ENCODE peak calls at places on chromosomes 12 and 14, in five cellular contexts. One of them, this sample, is unnamed.

GRCh38 chr14:104895786-104896642 is 28.7 kb upstream of the PLD4 start:
- DNase-seq in pancreas: peak
- DNase-seq in IMR-90: no peak
- DNase-seq in HFFc6: no peak
- DNase-seq in choroid plexus epithelial cell: no peak
- DNase-seq in this sample: no peak

GRCh38 chr14:95025218-95025617 is 132.1 kb downstream of the DICER1 start:
- DNase-seq in choroid plexus epithelial cell: no peak
- DNase-seq in HFFc6: no peak
- DNase-seq in pancreas: no peak
- DNase-seq in IMR-90: no peak
- DNase-seq in this sample: no peak

GRCh38 chr12:132585177-132585576 is 25.2 kb downstream of the LRCOL1 start:
- DNase-seq in choroid plexus epithelial cell: no peak
- DNase-seq in HFFc6: no peak
- DNase-seq in pancreas: no peak
- DNase-seq in IMR-90: no peak
- DNase-seq in this sample: no peak

GRCh38 chr14:89600950-89601826 is 184.2 kb upstream of the FOXN3 start:
- DNase-seq in pancreas: no peak
- DNase-seq in IMR-90: no peak
- DNase-seq in choroid plexus epithelial cell: no peak
- DNase-seq in HFFc6: peak
- DNase-seq in this sample: no peak

GRCh38 chr12:2064078-2064507 is 11.3 kb downstream of the CACNA1C start:
- DNase-seq in HFFc6: no peak
- DNase-seq in pancreas: no peak
- DNase-seq in IMR-90: peak
- DNase-seq in choroid plexus epithelial cell: peak
- DNase-seq in this sample: peak

GRCh38 chr14:31219169-31219568 is 11.6 kb upstream of the HECTD1 start:
- DNase-seq in HFFc6: no peak
- DNase-seq in IMR-90: peak
- DNase-seq in choroid plexus epithelial cell: no peak
- DNase-seq in pancreas: no peak
- DNase-seq in this sample: no peak

GRCh38 chr14:96304956-96305355 is 48.9 kb downstream of the BDKRB1 start:
- DNase-seq in choroid plexus epithelial cell: no peak
- DNase-seq in pancreas: no peak
- DNase-seq in IMR-90: no peak
- DNase-seq in HFFc6: no peak
- DNase-seq in this sample: peak

GRCh38 chr12:121811434-121812319 is 7.9 kb downstream of the SETD1B start:
- DNase-seq in choroid plexus epithelial cell: peak
- DNase-seq in HFFc6: peak
- DNase-seq in pancreas: peak
- DNase-seq in IMR-90: peak
- DNase-seq in this sample: peak

GRCh38 chr12:106234513-106234912 is 13.3 kb downstream of the CKAP4 start:
- DNase-seq in choroid plexus epithelial cell: peak
- DNase-seq in IMR-90: peak
- DNase-seq in HFFc6: peak
- DNase-seq in pancreas: no peak
- DNase-seq in this sample: no peak

GRCh38 chr12:18895946-18896345 is 158.0 kb downstream of the CAPZA3 start:
- DNase-seq in pancreas: no peak
- DNase-seq in HFFc6: no peak
- DNase-seq in IMR-90: no peak
- DNase-seq in choroid plexus epithelial cell: no peak
- DNase-seq in this sample: no peak

GRCh38 chr12:26359576-26359975 is 164.2 kb downstream of the SSPN start:
- DNase-seq in choroid plexus epithelial cell: no peak
- DNase-seq in pancreas: no peak
- DNase-seq in HFFc6: no peak
- DNase-seq in IMR-90: no peak
- DNase-seq in this sample: no peak

GRCh38 chr12:64968989-64969819 is 144.8 kb downstream of the TBC1D30 start:
- DNase-seq in pancreas: no peak
- DNase-seq in IMR-90: no peak
- DNase-seq in choroid plexus epithelial cell: peak
- DNase-seq in HFFc6: peak
- DNase-seq in this sample: peak

GRCh38 chr12:109535863-109536250 is 37.4 kb downstream of the MMAB start:
- DNase-seq in HFFc6: no peak
- DNase-seq in choroid plexus epithelial cell: no peak
- DNase-seq in IMR-90: no peak
- DNase-seq in pancreas: no peak
- DNase-seq in this sample: no peak

GRCh38 chr12:126862500-126862899 is 1404.5 kb upstream of the TMEM132C start:
- DNase-seq in HFFc6: no peak
- DNase-seq in choroid plexus epithelial cell: no peak
- DNase-seq in pancreas: no peak
- DNase-seq in IMR-90: no peak
- DNase-seq in this sample: no peak

GRCh38 chr12:97380440-97380839 is 82.2 kb upstream of the RMST start:
- DNase-seq in choroid plexus epithelial cell: no peak
- DNase-seq in HFFc6: no peak
- DNase-seq in pancreas: no peak
- DNase-seq in IMR-90: no peak
- DNase-seq in this sample: no peak

GRCh38 chr12:52769354-52769753 is 7.8 kb downstream of the KRT76 start:
- DNase-seq in IMR-90: no peak
- DNase-seq in choroid plexus epithelial cell: no peak
- DNase-seq in pancreas: no peak
- DNase-seq in HFFc6: no peak
- DNase-seq in this sample: no peak

GRCh38 chr14:91142214-91142668 is 28.4 kb downstream of the DGLUCY start:
- DNase-seq in HFFc6: no peak
- DNase-seq in choroid plexus epithelial cell: no peak
- DNase-seq in IMR-90: no peak
- DNase-seq in pancreas: no peak
- DNase-seq in this sample: no peak

GRCh38 chr12:100268835-100269564 is 2.0 kb downstream of the SCYL2 start:
- DNase-seq in HFFc6: peak
- DNase-seq in choroid plexus epithelial cell: peak
- DNase-seq in IMR-90: peak
- DNase-seq in pancreas: no peak
- DNase-seq in this sample: peak

GRCh38 chr14:62778847-62779246 is 266.4 kb downstream of the KCNH5 start:
- DNase-seq in HFFc6: no peak
- DNase-seq in choroid plexus epithelial cell: no peak
- DNase-seq in IMR-90: peak
- DNase-seq in pancreas: no peak
- DNase-seq in this sample: no peak

GRCh38 chr14:85528080-85528881 is 1.7 kb upstream of the FLRT2 start:
- DNase-seq in HFFc6: peak
- DNase-seq in pancreas: peak
- DNase-seq in choroid plexus epithelial cell: peak
- DNase-seq in IMR-90: peak
- DNase-seq in this sample: peak

GRCh38 chr12:18690653-18691052 is 47.2 kb downstream of the PLCZ1 start:
- DNase-seq in choroid plexus epithelial cell: peak
- DNase-seq in IMR-90: peak
- DNase-seq in HFFc6: peak
- DNase-seq in pancreas: no peak
- DNase-seq in this sample: peak

GRCh38 chr12:100472325-100472724 is 1.3 kb upstream of the NR1H4 start:
- DNase-seq in choroid plexus epithelial cell: peak
- DNase-seq in HFFc6: no peak
- DNase-seq in IMR-90: no peak
- DNase-seq in pancreas: no peak
- DNase-seq in this sample: peak

GRCh38 chr12:65497645-65498044 is 219.2 kb downstream of the MSRB3 start:
- DNase-seq in choroid plexus epithelial cell: peak
- DNase-seq in HFFc6: no peak
- DNase-seq in IMR-90: no peak
- DNase-seq in pancreas: no peak
- DNase-seq in this sample: peak

GRCh38 chr12:17759982-17760381 is 330.0 kb downstream of the RERGL start:
- DNase-seq in IMR-90: no peak
- DNase-seq in choroid plexus epithelial cell: no peak
- DNase-seq in HFFc6: no peak
- DNase-seq in pancreas: no peak
- DNase-seq in this sample: no peak

GRCh38 chr12:10374624-10375018 is 15.2 kb downstream of the KLRK1 start:
- DNase-seq in IMR-90: no peak
- DNase-seq in pancreas: no peak
- DNase-seq in HFFc6: no peak
- DNase-seq in choroid plexus epithelial cell: no peak
- DNase-seq in this sample: no peak

GRCh38 chr12:107461222-107461980 is 224.2 kb upstream of the PWP1 start:
- DNase-seq in IMR-90: peak
- DNase-seq in pancreas: no peak
- DNase-seq in HFFc6: peak
- DNase-seq in choroid plexus epithelial cell: peak
- DNase-seq in this sample: peak

GRCh38 chr14:97282644-97283403 is 485.6 kb downstream of the VRK1 start:
- DNase-seq in choroid plexus epithelial cell: no peak
- DNase-seq in HFFc6: no peak
- DNase-seq in pancreas: no peak
- DNase-seq in IMR-90: no peak
- DNase-seq in this sample: no peak

GRCh38 chr12:48998497-48999353 is 450 bp downstream of the DDN start:
- DNase-seq in pancreas: no peak
- DNase-seq in choroid plexus epithelial cell: no peak
- DNase-seq in HFFc6: no peak
- DNase-seq in IMR-90: peak
- DNase-seq in this sample: peak

GRCh38 chr14:75340921-75341320 is 62.3 kb downstream of the FOS start:
- DNase-seq in choroid plexus epithelial cell: peak
- DNase-seq in IMR-90: no peak
- DNase-seq in HFFc6: no peak
- DNase-seq in pancreas: peak
- DNase-seq in this sample: peak

GRCh38 chr14:54299393-54300363 is 97.1 kb upstream of the CDKN3 start:
- DNase-seq in pancreas: no peak
- DNase-seq in IMR-90: peak
- DNase-seq in choroid plexus epithelial cell: peak
- DNase-seq in HFFc6: no peak
- DNase-seq in this sample: no peak

GRCh38 chr14:95564060-95564459 is 29.2 kb downstream of the GLRX5 start:
- DNase-seq in pancreas: peak
- DNase-seq in HFFc6: no peak
- DNase-seq in choroid plexus epithelial cell: no peak
- DNase-seq in IMR-90: peak
- DNase-seq in this sample: peak

GRCh38 chr14:91817566-91818325 is 49.6 kb downstream of the TC2N start:
- DNase-seq in choroid plexus epithelial cell: no peak
- DNase-seq in pancreas: no peak
- DNase-seq in IMR-90: no peak
- DNase-seq in HFFc6: no peak
- DNase-seq in this sample: no peak

GRCh38 chr12:38905480-38906351 is at the start of gene CPNE8:
- DNase-seq in HFFc6: no peak
- DNase-seq in pancreas: peak
- DNase-seq in choroid plexus epithelial cell: peak
- DNase-seq in IMR-90: no peak
- DNase-seq in this sample: peak

GRCh38 chr12:107159384-107159900 is 66.1 kb upstream of the CRY1 start:
- DNase-seq in HFFc6: no peak
- DNase-seq in IMR-90: no peak
- DNase-seq in pancreas: no peak
- DNase-seq in choroid plexus epithelial cell: no peak
- DNase-seq in this sample: no peak

GRCh38 chr12:131363416-131363815 is 347.5 kb upstream of the SFSWAP start:
- DNase-seq in HFFc6: no peak
- DNase-seq in IMR-90: no peak
- DNase-seq in choroid plexus epithelial cell: no peak
- DNase-seq in pancreas: no peak
- DNase-seq in this sample: no peak

GRCh38 chr14:104073764-104074163 is 11.7 kb upstream of the ASPG start:
- DNase-seq in choroid plexus epithelial cell: no peak
- DNase-seq in IMR-90: no peak
- DNase-seq in HFFc6: no peak
- DNase-seq in pancreas: no peak
- DNase-seq in this sample: no peak

GRCh38 chr12:11954181-11954580 is 116.6 kb upstream of the BCL2L14 start:
- DNase-seq in HFFc6: no peak
- DNase-seq in choroid plexus epithelial cell: no peak
- DNase-seq in IMR-90: no peak
- DNase-seq in pancreas: no peak
- DNase-seq in this sample: no peak

GRCh38 chr14:34222867-34223266 is 239.2 kb downstream of the SPTSSA start:
- DNase-seq in pancreas: no peak
- DNase-seq in IMR-90: no peak
- DNase-seq in choroid plexus epithelial cell: no peak
- DNase-seq in HFFc6: no peak
- DNase-seq in this sample: no peak
- TF ChIP-seq CTCF in pancreas: no peak
- TF ChIP-seq CTCF in IMR-90: no peak
- TF ChIP-seq CTCF in choroid plexus epithelial cell: no peak
- TF ChIP-seq CTCF in HFFc6: no peak
- TF ChIP-seq CTCF in this sample: no peak

GRCh38 chr12:98572010-98572409 is 21.5 kb upstream of the SLC25A3 start:
- DNase-seq in IMR-90: no peak
- DNase-seq in HFFc6: no peak
- DNase-seq in pancreas: no peak
- DNase-seq in choroid plexus epithelial cell: no peak
- DNase-seq in this sample: no peak
- TF ChIP-seq CTCF in IMR-90: peak
- TF ChIP-seq CTCF in HFFc6: peak
- TF ChIP-seq CTCF in pancreas: no peak
- TF ChIP-seq CTCF in choroid plexus epithelial cell: peak
- TF ChIP-seq CTCF in this sample: no peak

GRCh38 chr14:68219407-68219806 is 399.8 kb downstream of the RAD51B start:
- DNase-seq in HFFc6: no peak
- DNase-seq in pancreas: no peak
- DNase-seq in IMR-90: no peak
- DNase-seq in choroid plexus epithelial cell: no peak
- DNase-seq in this sample: no peak
- TF ChIP-seq CTCF in HFFc6: no peak
- TF ChIP-seq CTCF in pancreas: no peak
- TF ChIP-seq CTCF in IMR-90: no peak
- TF ChIP-seq CTCF in choroid plexus epithelial cell: no peak
- TF ChIP-seq CTCF in this sample: no peak

DNA sequence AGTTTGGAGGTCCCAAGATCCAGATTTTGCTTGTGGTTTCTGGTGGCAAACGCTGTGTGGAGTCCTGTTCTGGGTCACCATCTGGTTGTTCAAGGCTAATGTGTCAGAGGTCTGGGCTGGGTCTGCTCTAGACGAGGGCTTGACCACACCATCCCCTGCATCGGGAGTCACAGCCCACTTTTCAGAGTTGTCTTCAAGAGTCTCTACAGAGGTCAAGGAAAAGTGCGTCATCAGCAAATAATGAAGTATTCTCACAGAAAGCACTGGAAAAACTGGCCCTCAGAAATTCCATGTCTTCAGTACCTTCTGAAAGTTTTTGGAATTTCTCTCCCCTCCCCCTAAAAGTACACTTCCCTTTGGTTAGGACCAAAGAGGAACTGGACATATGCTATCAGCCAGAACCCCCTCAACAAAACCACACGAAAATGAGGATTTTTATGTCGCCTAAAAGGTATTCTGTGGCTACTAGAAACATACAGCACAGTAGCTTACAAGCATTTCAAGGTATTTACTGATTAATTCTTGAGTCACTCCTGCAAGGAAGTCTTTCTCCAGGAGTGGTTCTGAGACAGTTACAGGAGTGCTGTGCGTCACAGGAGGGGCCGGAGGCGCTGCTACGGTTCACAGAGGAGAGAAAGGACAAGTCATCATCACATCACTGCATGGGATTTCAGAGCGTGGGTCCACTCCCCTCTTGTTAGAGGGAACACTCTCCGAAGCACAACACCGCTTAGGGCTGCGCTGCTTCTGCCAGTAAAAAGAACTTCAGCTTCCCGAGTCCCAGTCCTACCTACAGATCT is 35.4 kb downstream of the RAD52 start:
- DNase-seq in IMR-90: peak
- DNase-seq in pancreas: no peak
- DNase-seq in HFFc6: peak
- DNase-seq in choroid plexus epithelial cell: peak
- DNase-seq in this sample: peak
- TF ChIP-seq CTCF in IMR-90: no peak
- TF ChIP-seq CTCF in pancreas: no peak
- TF ChIP-seq CTCF in HFFc6: no peak
- TF ChIP-seq CTCF in choroid plexus epithelial cell: no peak
- TF ChIP-seq CTCF in this sample: no peak